ENCODE peak calls at places on chromosomes 12 and 14, in ten cellular contexts. Y is NCI-H226; V is pancreas; B is hepatocyte; L is body of pancreas; S is ovary; A is colonic mucosa; U is stimulated activated CD4-positive, alpha-beta T cell treated with anti-CD3 and anti-CD28 coated beads, Interleukin-2, amount 100 ng/mL, for 48 hours; O is activated CD4-positive, alpha-beta memory T cell treated with anti-CD3 and anti-CD28 coated beads for 36 hours; W is neuronal stem cell. F is an unnamed sample.

GRCh38 chr14:61368061-61368710 is 46.8 kb downstream of the PRKCH start:
- DNase-seq in Y (no peak), V (no peak), B (no peak), L (no peak), S (no peak), A (no peak), U (no peak), O (no peak), W (no peak), F (no peak)

GRCh38 chr14:67397536-67397935 is 14.4 kb downstream of the PLEK2 start:
- DNase-seq in Y (no peak), V (no peak), B (no peak), L (no peak), S (no peak), A (no peak), U (no peak), O (no peak), W (no peak), F (no peak)

GRCh38 chr12:26121323-26121740 is 3.5 kb downstream of the BHLHE41 start:
- DNase-seq in Y (no peak), V (no peak), B (no peak), L (no peak), S (no peak), A (no peak), U (no peak), O (no peak), W (no peak), F (no peak)

GRCh38 chr12:31961137-31961536 is 1.9 kb downstream of the RESF1 start:
- DNase-seq in Y (no peak), V (no peak), B (no peak), L (no peak), S (no peak), A (no peak), U (no peak), O (no peak), W (no peak), F (no peak)

GRCh38 chr12:111451649-111452129 is 46.0 kb downstream of the SH2B3 start:
- DNase-seq in Y (no peak), V (peak), B (peak), L (no peak), S (no peak), A (no peak), U (no peak), O (no peak), W (peak), F (no peak)

GRCh38 chr14:72906316-72906715 is 12.4 kb upstream of the DPF3 start:
- DNase-seq in Y (peak), V (no peak), B (no peak), L (no peak), S (no peak), A (no peak), U (no peak), O (no peak), W (no peak), F (no peak)

GRCh38 chr14:25308244-25308643 is 258.3 kb upstream of the STXBP6 start:
- DNase-seq in Y (no peak), V (no peak), B (no peak), L (no peak), S (no peak), A (peak), U (no peak), O (no peak), W (no peak), F (no peak)

GRCh38 chr14:53183611-53184010 is 30.5 kb upstream of the DDHD1 start:
- DNase-seq in Y (no peak), V (no peak), B (no peak), L (no peak), S (no peak), A (no peak), U (no peak), O (no peak), W (no peak), F (no peak)

GRCh38 chr12:119988788-119989618 is at the start of gene BICDL1:
- DNase-seq in Y (peak), V (peak), B (peak), L (peak), S (peak), A (peak), U (peak), O (peak), W (peak), F (peak)